ENCODE peak calls at places on chromosomes 13 and 19, in five cellular contexts. L is AG04449; R is stimulated activated naive CD8-positive, alpha-beta T cell treated with anti-CD3 and anti-CD28 coated beads, Interleukin-15, Interleukin-2, amounts not matched to agents 100 U/mL and 50 U/mL, for 24 hours; T is nucleus accumbens; F is NCI-H82. V is an unnamed sample.

GRCh38 chr19:15448778-15449619 is 757 bp downstream of the WIZ start:
- DNase-seq in L (no peak), R (no peak), T (no peak), F (peak), V (no peak)

GRCh38 chr13:111482126-111482525 is 161.7 kb downstream of the TEX29 start:
- DNase-seq in L (no peak), R (no peak), T (no peak), F (no peak), V (no peak)

GRCh38 chr13:89136678-89137077 is 1465.5 kb downstream of the SLITRK5 start:
- DNase-seq in L (no peak), R (no peak), T (no peak), F (no peak), V (no peak)

GRCh38 chr19:8569066-8569761 is 8.0 kb downstream of the MYO1F start:
- DNase-seq in L (peak), R (peak), T (no peak), F (no peak), V (peak)

GRCh38 chr13:50323440-50324070 is 308.3 kb downstream of the KCNRG start:
- DNase-seq in L (peak), R (no peak), T (no peak), F (no peak), V (no peak)

GRCh38 chr13:41457589-41458186 is 338 bp downstream of the RGCC start:
- DNase-seq in L (no peak), R (peak), T (no peak), F (no peak), V (no peak)

GRCh38 chr13:109140777-109141354 is 511.5 kb downstream of the MYO16 start:
- DNase-seq in L (no peak), R (no peak), T (no peak), F (no peak), V (no peak)

GRCh38 chr19:30882411-30883005 is 466.7 kb downstream of the TSHZ3 start:
- DNase-seq in L (no peak), R (no peak), T (no peak), F (peak), V (no peak)

GRCh38 chr19:33794578-33795369 is 1.9 kb upstream of the KCTD15 start:
- DNase-seq in L (no peak), R (no peak), T (no peak), F (no peak), V (no peak)

GRCh38 chr19:15299568-15300409 is 32.5 kb downstream of the BRD4 start:
- DNase-seq in L (peak), R (no peak), T (no peak), F (no peak), V (no peak)

V was measured in PC-9.